ENCODE peak calls at places on chromosomes 16 and 17, in four cellular contexts. E is PC-3, J is brain microvascular endothelial cell, N is GM23338. X is an unnamed sample.

GRCh38 chr17:37614823-37615222 is 5.6 kb upstream of the SYNRG start:
- DNase-seq in J (no peak), E (peak; percentile 30), N (no peak), X (no peak)

GRCh38 chr17:4932756-4933155 is 679 bp downstream of the GP1BA start:
- DNase-seq in E (no peak), J (no peak), N (no peak), X (no peak)

GRCh38 chr17:16419074-16419928 is 3.9 kb downstream of the TRPV2 start:
- DNase-seq in N (no peak), J (peak; percentile 90), E (peak; percentile 94), X (peak; percentile 86)

GRCh38 chr17:48483004-48483403 is 47.8 kb downstream of the HOXB1 start:
- DNase-seq in N (no peak), E (no peak), J (no peak), X (no peak)

GRCh38 chr16:4702466-4702808 is 9.1 kb downstream of the NUDT16L1 start:
- DNase-seq in J (no peak), N (no peak), E (no peak), X (no peak)

GRCh38 chr17:68048996-68049395 is 13.5 kb downstream of the KPNA2 start:
- DNase-seq in N (peak; percentile 56), J (no peak), E (peak; percentile 40), X (no peak)

GRCh38 chr17:80354381-80354780 is 60.6 kb upstream of the ENDOV start:
- DNase-seq in J (no peak), N (no peak), E (no peak), X (no peak)

GRCh38 chr17:59139939-59140338 is 15.0 kb downstream of the SKA2 start:
- DNase-seq in E (no peak), J (no peak), N (no peak), X (no peak)

GRCh38 chr16:85055503-85056210 is 28.1 kb downstream of the KIAA0513 start:
- DNase-seq in J (peak; percentile 62), N (no peak), E (peak; percentile 40), X (peak; percentile 18)

GRCh38 chr16:5042574-5043171 is 8.9 kb upstream of the NAGPA start:
- DNase-seq in J (peak; percentile 24), N (peak; percentile 60), E (peak; percentile 39), X (peak; percentile 61)

GRCh38 chr17:6667516-6667915 is 16.0 kb downstream of the C17orf100 start:
- DNase-seq in E (no peak), N (no peak), J (no peak), X (no peak)

GRCh38 chr16:30570621-30571443 is 682 bp downstream of the ZNF688 start:
- DNase-seq in N (peak; percentile 58), E (no peak), J (peak; percentile 16), X (peak; percentile 52)

GRCh38 chr17:1752425-1752941 is 9.4 kb upstream of the SERPINF1 start:
- DNase-seq in J (no peak), E (peak; percentile 41), N (peak; percentile 69), X (no peak)

GRCh38 chr16:46748775-46749705 is 896 bp upstream of the MYLK3 start:
- DNase-seq in E (no peak), N (no peak), J (no peak), X (no peak)

GRCh38 chr17:72556944-72557826 is 436.4 kb downstream of the SOX9 start:
- DNase-seq in N (peak; percentile 93), E (peak; percentile 89), J (peak; percentile 63), X (peak; percentile 34)

GRCh38 chr16:11052080-11052808 is 107.9 kb downstream of the CLEC16A start:
- DNase-seq in E (no peak), J (no peak), N (no peak), X (no peak)

GRCh38 chr17:57350266-57350665 is 93.9 kb downstream of the MSI2 start:
- DNase-seq in J (no peak), N (no peak), E (no peak), X (no peak)

GRCh38 chr17:66715745-66716156 is 119.2 kb upstream of the CACNG5 start:
- DNase-seq in N (peak; percentile 93), E (peak; percentile 92), J (peak; percentile 68), X (peak; percentile 68)

GRCh38 chr17:21209511-21210175 is 4.3 kb downstream of the TMEM11 start:
- DNase-seq in J (no peak), N (no peak), E (no peak), X (no peak)

GRCh38 chr17:9239260-9239820 is 218.0 kb downstream of the NTN1 start:
- DNase-seq in E (no peak), N (no peak), J (no peak), X (no peak)

GRCh38 chr17:48548687-48549621 is 4.0 kb upstream of the HOXB2 start:
- DNase-seq in J (no peak), E (no peak), N (no peak), X (no peak)

GRCh38 chr17:56351675-56352074 is 198.4 kb downstream of the ANKFN1 start:
- DNase-seq in N (no peak), E (peak; percentile 19), J (no peak), X (no peak)

GRCh38 chr16:84302111-84302954 is 7.7 kb downstream of the WFDC1 start:
- DNase-seq in E (no peak), N (no peak), J (no peak), X (no peak)

GRCh38 chr16:23334950-23335349 is 32.8 kb downstream of the SCNN1B start:
- DNase-seq in J (no peak), E (no peak), N (no peak), X (no peak)

GRCh38 chr17:65364408-65364807 is 197.0 kb downstream of the AXIN2 start:
- DNase-seq in N (no peak), E (no peak), J (no peak), X (no peak)

GRCh38 chr16:31071861-31072260 is 2.2 kb downstream of the ZNF668 start:
- DNase-seq in N (no peak), J (peak; percentile 18), E (peak; percentile 15), X (peak; percentile 93)

GRCh38 chr16:9911231-9911630 is 271.0 kb downstream of the GRIN2A start:
- DNase-seq in E (no peak), J (no peak), N (no peak), X (no peak)

GRCh38 chr16:17070882-17071592 is 399.7 kb downstream of the XYLT1 start:
- DNase-seq in E (no peak), J (no peak), N (peak; percentile 79), X (peak; percentile 2)

GRCh38 chr16:5966004-5966403 is 868.4 kb upstream of the EEF2KMT start:
- DNase-seq in J (no peak), E (no peak), N (no peak), X (no peak)

GRCh38 chr17:17692353-17693252 is 11.3 kb downstream of the RAI1 start:
- DNase-seq in J (no peak), E (peak; percentile 31), N (no peak), X (no peak)

GRCh38 chr17:5122586-5123342 is 6.9 kb downstream of the USP6 start:
- DNase-seq in J (no peak), N (peak; percentile 67), E (no peak), X (peak; percentile 42)

DNA sequence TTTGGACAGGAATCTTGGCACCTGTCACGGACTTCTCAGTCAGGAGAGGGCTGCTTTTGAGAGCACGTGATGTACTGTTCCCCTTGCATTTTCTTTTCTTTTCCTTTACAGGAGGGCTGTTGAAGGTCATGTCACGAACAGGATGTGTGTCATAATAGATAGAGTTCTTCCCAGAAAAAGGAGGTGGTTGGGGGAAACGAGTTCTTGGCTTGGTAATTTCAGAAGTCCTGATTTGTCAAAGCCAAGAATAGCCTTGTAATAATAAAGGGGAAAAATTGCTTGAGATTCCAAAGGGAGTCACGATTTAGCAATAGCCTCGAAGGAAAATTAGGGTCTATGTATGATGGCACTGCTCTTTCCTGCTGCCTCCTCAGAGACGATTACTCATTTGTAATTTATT is 277.7 kb upstream of the N4BP1 start:
- DNase-seq in N (no peak), E (no peak), J (no peak), X (no peak)
- H3K4me3 ChIP-seq in N (no peak overlapping the region), E (no peak overlapping the region), J (no peak overlapping the region), X (no peak overlapping the region)

DNA sequence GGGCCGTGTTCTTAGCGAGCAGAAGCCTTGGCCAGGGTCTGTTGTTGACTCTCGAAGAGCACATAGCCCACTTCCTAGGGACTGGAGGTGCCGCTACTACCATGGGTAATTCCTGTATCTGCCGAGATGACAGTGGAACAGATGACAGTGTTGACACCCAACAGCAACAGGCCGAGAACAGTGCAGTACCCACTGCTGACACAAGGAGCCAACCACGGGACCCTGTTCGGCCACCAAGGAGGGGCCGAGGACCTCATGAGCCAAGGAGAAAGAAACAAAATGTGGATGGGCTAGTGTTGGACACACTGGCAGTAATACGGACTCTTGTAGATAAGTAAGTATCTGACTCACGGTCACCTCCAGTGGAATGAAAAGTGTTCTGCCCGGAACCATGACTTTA is 18.5 kb downstream of the RSPRY1 start:
- DNase-seq in J (no peak), E (no peak), N (peak; percentile 54), X (no peak)
- TF ChIP-seq CTCF in J (peak; percentile 37), E (no peak), N (no peak), X (no peak)

DNA sequence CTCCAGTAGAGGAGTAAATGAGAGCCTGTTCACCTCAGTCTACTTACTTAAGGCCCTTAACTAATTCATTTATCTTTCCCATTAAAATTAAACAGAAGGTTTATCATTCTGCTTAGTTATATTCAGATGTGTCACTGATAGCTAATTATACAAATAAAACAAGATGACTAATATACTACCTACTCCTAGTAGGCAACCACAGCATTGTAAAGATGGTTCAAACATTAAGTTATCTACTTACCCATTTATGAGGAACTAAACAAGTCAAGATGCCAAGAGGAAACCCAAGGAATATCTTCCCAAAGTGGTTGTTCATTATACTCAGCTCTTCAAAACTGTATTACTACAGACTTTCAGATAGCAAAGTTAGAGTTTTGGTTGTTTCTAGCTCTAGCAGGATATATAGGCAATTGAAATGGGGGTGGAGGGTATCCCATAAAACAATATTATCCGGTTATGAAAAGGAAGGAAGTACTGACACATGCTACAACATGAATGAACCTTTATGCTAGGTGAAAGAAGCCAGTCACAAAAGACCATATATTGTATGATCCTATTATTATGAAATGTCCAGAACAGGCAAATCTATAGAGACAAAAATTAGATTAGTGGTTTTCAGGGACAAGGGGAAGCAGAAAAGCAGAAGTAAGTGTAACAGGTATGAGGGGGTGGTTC is 56.5 kb downstream of the SPAG9 start:
- DNase-seq in E (peak; percentile 73), J (no peak), N (no peak), X (no peak)
- H3K4me3 ChIP-seq in E (no peak overlapping the region), J (no peak overlapping the region), N (no peak overlapping the region), X (no peak overlapping the region)

GRCh38 chr17:39525801-39526506 is 64.7 kb downstream of the CDK12 start:
- DNase-seq in J (no peak), N (no peak), E (no peak), X (no peak)

GRCh38 chr17:39531252-39531651 is 70.0 kb downstream of the CDK12 start:
- DNase-seq in J (no peak), E (no peak), N (no peak), X (no peak)

GRCh38 chr17:39530513-39530912 is 69.2 kb downstream of the CDK12 start:
- DNase-seq in E (no peak), N (no peak), J (no peak), X (no peak)

GRCh38 chr17:39529455-39529854 is 68.2 kb downstream of the CDK12 start:
- DNase-seq in E (no peak), J (no peak), N (no peak), X (no peak)

DNA sequence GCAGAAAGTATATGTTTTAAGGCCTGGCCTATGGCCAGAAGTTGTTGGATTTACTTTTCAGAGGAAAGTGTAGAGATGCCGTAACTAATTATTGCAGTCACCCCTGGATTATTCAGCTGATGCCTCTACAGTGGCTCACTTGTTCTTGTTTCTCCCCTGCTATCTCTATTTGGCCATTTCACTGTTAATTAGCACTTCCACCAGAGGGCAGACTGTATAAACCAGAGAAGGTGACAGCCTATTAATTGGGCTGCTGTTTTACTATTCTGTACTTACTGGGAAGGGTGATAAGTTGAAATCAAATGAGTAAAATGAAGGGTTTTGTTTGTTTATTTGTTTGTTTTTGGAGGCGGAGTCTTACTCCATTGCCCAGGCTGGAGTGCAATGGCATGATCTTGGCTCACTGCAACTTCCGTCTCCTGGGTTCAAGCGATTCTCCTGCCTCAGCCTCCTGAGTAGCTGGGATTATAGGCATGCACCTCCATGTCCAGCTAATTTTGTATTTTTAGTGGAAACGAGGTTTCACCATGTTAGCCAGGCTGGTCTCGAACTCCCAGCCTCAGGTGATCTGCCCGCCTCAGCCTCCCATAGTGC is 66.0 kb downstream of the CDK12 start:
- DNase-seq in E (peak; percentile 19), J (peak; percentile 9), N (peak; percentile 73), X (peak; percentile 26)
- TF ChIP-seq CTCF in E (peak; percentile 55), J (peak; percentile 54), N (peak; percentile 70), X (peak; percentile 49)